ENCODE peak calls at places on chromosomes 13 and 19, in nine cellular contexts. B is putamen, E is head of caudate nucleus, M is MG63, I is NCI-H345, A is AML-193, Q is fibroblast of the aortic adventitia, Z is Kasumi-1, C is NCI-H526. K is an unnamed sample.

GRCh38 chr19:30841934-30842333 is 469.8 kb downstream of the ZNF536 start:
- DNase-seq in E (no peak), M (no peak), B (no peak), I (no peak), Z (no peak), Q (no peak), A (no peak), C (no peak), K (no peak)

GRCh38 chr13:99655351-99656091 is 154.2 kb downstream of the TM9SF2 start:
- DNase-seq in Z (no peak), C (no peak), M (no peak), Q (peak), I (no peak), B (no peak), A (no peak), E (no peak), K (no peak)

GRCh38 chr13:51192348-51192747 is 29.9 kb upstream of the FAM124A start:
- DNase-seq in E (no peak), M (no peak), I (no peak), C (no peak), Q (peak), A (no peak), Z (no peak), B (no peak), K (no peak)

GRCh38 chr19:1106841-1107654 is 3.3 kb downstream of the GPX4 start:
- DNase-seq in Z (peak), E (no peak), A (peak), M (peak), C (no peak), B (no peak), Q (peak), I (no peak), K (no peak)

GRCh38 chr19:44624840-44625354 is 11.5 kb downstream of the IGSF23 start:
- DNase-seq in B (no peak), C (no peak), A (no peak), I (no peak), Z (no peak), M (no peak), E (no peak), Q (no peak), K (no peak)

GRCh38 chr13:99981115-99982020 is at the start of gene ZIC2:
- DNase-seq in Z (no peak), C (no peak), B (no peak), I (peak), E (no peak), A (no peak), M (peak), Q (no peak), K (no peak)

GRCh38 chr19:1169921-1170885 is 3.9 kb downstream of the SBNO2 start:
- DNase-seq in M (no peak), B (no peak), Z (no peak), C (no peak), E (no peak), I (no peak), A (no peak), Q (peak), K (no peak)

GRCh38 chr13:47661076-47661475 is 340.0 kb downstream of the SUCLA2 start:
- DNase-seq in E (no peak), M (peak), I (no peak), Z (no peak), Q (peak), B (no peak), A (no peak), C (no peak), K (no peak)

GRCh38 chr19:10855879-10856522 is 7.8 kb downstream of the C19orf38 start:
- DNase-seq in A (peak), C (no peak), E (no peak), M (peak), I (no peak), Z (peak), Q (no peak), B (no peak), K (no peak)

GRCh38 chr13:37753776-37754175 is 115.8 kb downstream of the TRPC4 start:
- DNase-seq in E (no peak), M (no peak), A (no peak), C (no peak), I (no peak), B (no peak), Z (no peak), Q (no peak), K (no peak)

GRCh38 chr19:5963855-5964254 is 14.1 kb downstream of the RANBP3 start:
- DNase-seq in I (no peak), Q (no peak), M (no peak), E (no peak), C (no peak), B (no peak), Z (no peak), A (no peak), K (no peak)

GRCh38 chr19:38705197-38706019 is 38.9 kb downstream of the CAPN12 start:
- DNase-seq in M (no peak), C (no peak), E (no peak), A (no peak), B (no peak), Z (no peak), I (no peak), Q (no peak), K (no peak)

GRCh38 chr13:93420887-93421286 is 194.3 kb downstream of the GPC6 start:
- DNase-seq in Q (no peak), E (no peak), A (no peak), M (no peak), C (no peak), B (no peak), Z (no peak), I (no peak), K (no peak)

GRCh38 chr13:37047032-37047431 is 12.5 kb downstream of the SUPT20H start:
- DNase-seq in M (no peak), B (no peak), Q (no peak), E (no peak), C (no peak), A (no peak), Z (no peak), I (no peak), K (no peak)

GRCh38 chr19:17997969-17998826 is 9.8 kb upstream of the ARRDC2 start:
- DNase-seq in M (peak), Z (peak), C (no peak), I (no peak), E (no peak), B (no peak), Q (peak), A (no peak), K (no peak)